ENCODE peak calls at places on chromosomes 2 and 18, in five cellular contexts. One of them, this sample, is unnamed.
A peak's percentile ranks its signal among the peaks of the same experiment; 100 is the strongest.

GRCh38 chr18:3060667-3061580 is 48.0 kb upstream of the LPIN2 start:
- DNase-seq in fibroblast of the conjunctiva: no peak
- DNase-seq in SHP77 treated with DMSO at 0.1 percent for 48 hours: no peak
- DNase-seq in activated T-helper 1 cell treated with anti-CD3 and anti-CD28 coated beads, Interleukin-12 subunit alpha, Interleukin-12 subunit beta, Interleukin-2, Interleukin-4 antibody, amounts not matched to agents 30 ng/mL and 10 ng/mL and 1 ng/mL, durations not matched to agents 14 hours and 24 hours and 36 hours: peak; percentile 48
- DNase-seq in NCI-H1694 treated with DMSO at 0.1 percent for 48 hours: no peak
- DNase-seq in this sample: no peak

GRCh38 chr2:54239427-54239826 is 16.6 kb downstream of the TSPYL6 start:
- DNase-seq in NCI-H1694 treated with DMSO at 0.1 percent for 48 hours: no peak
- DNase-seq in activated T-helper 1 cell treated with anti-CD3 and anti-CD28 coated beads, Interleukin-12 subunit alpha, Interleukin-12 subunit beta, Interleukin-2, Interleukin-4 antibody, amounts not matched to agents 30 ng/mL and 10 ng/mL and 1 ng/mL, durations not matched to agents 14 hours and 24 hours and 36 hours: no peak
- DNase-seq in fibroblast of the conjunctiva: peak; percentile 49
- DNase-seq in SHP77 treated with DMSO at 0.1 percent for 48 hours: no peak
- DNase-seq in this sample: peak; percentile 45

GRCh38 chr2:201433389-201433995 is 17.8 kb downstream of the TRAK2 start:
- DNase-seq in activated T-helper 1 cell treated with anti-CD3 and anti-CD28 coated beads, Interleukin-12 subunit alpha, Interleukin-12 subunit beta, Interleukin-2, Interleukin-4 antibody, amounts not matched to agents 30 ng/mL and 10 ng/mL and 1 ng/mL, durations not matched to agents 14 hours and 24 hours and 36 hours: no peak
- DNase-seq in fibroblast of the conjunctiva: no peak
- DNase-seq in NCI-H1694 treated with DMSO at 0.1 percent for 48 hours: no peak
- DNase-seq in SHP77 treated with DMSO at 0.1 percent for 48 hours: no peak
- DNase-seq in this sample: no peak

GRCh38 chr2:10709290-10709939 is 12.0 kb upstream of the ATP6V1C2 start:
- DNase-seq in activated T-helper 1 cell treated with anti-CD3 and anti-CD28 coated beads, Interleukin-12 subunit alpha, Interleukin-12 subunit beta, Interleukin-2, Interleukin-4 antibody, amounts not matched to agents 30 ng/mL and 10 ng/mL and 1 ng/mL, durations not matched to agents 14 hours and 24 hours and 36 hours: no peak
- DNase-seq in SHP77 treated with DMSO at 0.1 percent for 48 hours: peak; percentile 45
- DNase-seq in fibroblast of the conjunctiva: no peak
- DNase-seq in NCI-H1694 treated with DMSO at 0.1 percent for 48 hours: peak; percentile 80
- DNase-seq in this sample: no peak

GRCh38 chr2:29502452-29502851 is 387.2 kb downstream of the CLIP4 start:
- DNase-seq in activated T-helper 1 cell treated with anti-CD3 and anti-CD28 coated beads, Interleukin-12 subunit alpha, Interleukin-12 subunit beta, Interleukin-2, Interleukin-4 antibody, amounts not matched to agents 30 ng/mL and 10 ng/mL and 1 ng/mL, durations not matched to agents 14 hours and 24 hours and 36 hours: no peak
- DNase-seq in SHP77 treated with DMSO at 0.1 percent for 48 hours: no peak
- DNase-seq in NCI-H1694 treated with DMSO at 0.1 percent for 48 hours: peak; percentile 24
- DNase-seq in fibroblast of the conjunctiva: no peak
- DNase-seq in this sample: no peak

GRCh38 chr2:53569957-53570727 is 197.5 kb upstream of the CHAC2 start:
- DNase-seq in SHP77 treated with DMSO at 0.1 percent for 48 hours: no peak
- DNase-seq in activated T-helper 1 cell treated with anti-CD3 and anti-CD28 coated beads, Interleukin-12 subunit alpha, Interleukin-12 subunit beta, Interleukin-2, Interleukin-4 antibody, amounts not matched to agents 30 ng/mL and 10 ng/mL and 1 ng/mL, durations not matched to agents 14 hours and 24 hours and 36 hours: no peak
- DNase-seq in NCI-H1694 treated with DMSO at 0.1 percent for 48 hours: peak; percentile 26
- DNase-seq in fibroblast of the conjunctiva: no peak
- DNase-seq in this sample: no peak

GRCh38 chr2:222714361-222715256 is 43.2 kb downstream of the MOGAT1 start:
- DNase-seq in SHP77 treated with DMSO at 0.1 percent for 48 hours: no peak
- DNase-seq in activated T-helper 1 cell treated with anti-CD3 and anti-CD28 coated beads, Interleukin-12 subunit alpha, Interleukin-12 subunit beta, Interleukin-2, Interleukin-4 antibody, amounts not matched to agents 30 ng/mL and 10 ng/mL and 1 ng/mL, durations not matched to agents 14 hours and 24 hours and 36 hours: no peak
- DNase-seq in NCI-H1694 treated with DMSO at 0.1 percent for 48 hours: no peak
- DNase-seq in fibroblast of the conjunctiva: no peak
- DNase-seq in this sample: no peak

GRCh38 chr2:72963423-72964145 is 46.3 kb downstream of the EMX1 start:
- DNase-seq in activated T-helper 1 cell treated with anti-CD3 and anti-CD28 coated beads, Interleukin-12 subunit alpha, Interleukin-12 subunit beta, Interleukin-2, Interleukin-4 antibody, amounts not matched to agents 30 ng/mL and 10 ng/mL and 1 ng/mL, durations not matched to agents 14 hours and 24 hours and 36 hours: no peak
- DNase-seq in fibroblast of the conjunctiva: no peak
- DNase-seq in SHP77 treated with DMSO at 0.1 percent for 48 hours: no peak
- DNase-seq in NCI-H1694 treated with DMSO at 0.1 percent for 48 hours: no peak
- DNase-seq in this sample: no peak

GRCh38 chr2:133975135-133975534 is 278.7 kb upstream of the MGAT5 start:
- DNase-seq in SHP77 treated with DMSO at 0.1 percent for 48 hours: no peak
- DNase-seq in activated T-helper 1 cell treated with anti-CD3 and anti-CD28 coated beads, Interleukin-12 subunit alpha, Interleukin-12 subunit beta, Interleukin-2, Interleukin-4 antibody, amounts not matched to agents 30 ng/mL and 10 ng/mL and 1 ng/mL, durations not matched to agents 14 hours and 24 hours and 36 hours: no peak
- DNase-seq in fibroblast of the conjunctiva: no peak
- DNase-seq in NCI-H1694 treated with DMSO at 0.1 percent for 48 hours: no peak
- DNase-seq in this sample: no peak

GRCh38 chr2:46451131-46451711 is 28.1 kb upstream of the TMEM247 start:
- DNase-seq in fibroblast of the conjunctiva: no peak
- DNase-seq in NCI-H1694 treated with DMSO at 0.1 percent for 48 hours: no peak
- DNase-seq in activated T-helper 1 cell treated with anti-CD3 and anti-CD28 coated beads, Interleukin-12 subunit alpha, Interleukin-12 subunit beta, Interleukin-2, Interleukin-4 antibody, amounts not matched to agents 30 ng/mL and 10 ng/mL and 1 ng/mL, durations not matched to agents 14 hours and 24 hours and 36 hours: no peak
- DNase-seq in SHP77 treated with DMSO at 0.1 percent for 48 hours: no peak
- DNase-seq in this sample: no peak

GRCh38 chr2:26584191-26584590 is 57.0 kb downstream of the CIB4 start:
- DNase-seq in activated T-helper 1 cell treated with anti-CD3 and anti-CD28 coated beads, Interleukin-12 subunit alpha, Interleukin-12 subunit beta, Interleukin-2, Interleukin-4 antibody, amounts not matched to agents 30 ng/mL and 10 ng/mL and 1 ng/mL, durations not matched to agents 14 hours and 24 hours and 36 hours: no peak
- DNase-seq in NCI-H1694 treated with DMSO at 0.1 percent for 48 hours: no peak
- DNase-seq in SHP77 treated with DMSO at 0.1 percent for 48 hours: no peak
- DNase-seq in fibroblast of the conjunctiva: no peak
- DNase-seq in this sample: no peak

GRCh38 chr2:24327988-24328387 is 32.3 kb downstream of the ITSN2 start:
- DNase-seq in fibroblast of the conjunctiva: no peak
- DNase-seq in SHP77 treated with DMSO at 0.1 percent for 48 hours: no peak
- DNase-seq in NCI-H1694 treated with DMSO at 0.1 percent for 48 hours: peak; percentile 6
- DNase-seq in activated T-helper 1 cell treated with anti-CD3 and anti-CD28 coated beads, Interleukin-12 subunit alpha, Interleukin-12 subunit beta, Interleukin-2, Interleukin-4 antibody, amounts not matched to agents 30 ng/mL and 10 ng/mL and 1 ng/mL, durations not matched to agents 14 hours and 24 hours and 36 hours: no peak
- DNase-seq in this sample: no peak

GRCh38 chr18:80143876-80144275 is 34.8 kb downstream of the ADNP2 start:
- DNase-seq in activated T-helper 1 cell treated with anti-CD3 and anti-CD28 coated beads, Interleukin-12 subunit alpha, Interleukin-12 subunit beta, Interleukin-2, Interleukin-4 antibody, amounts not matched to agents 30 ng/mL and 10 ng/mL and 1 ng/mL, durations not matched to agents 14 hours and 24 hours and 36 hours: no peak
- DNase-seq in SHP77 treated with DMSO at 0.1 percent for 48 hours: no peak
- DNase-seq in fibroblast of the conjunctiva: no peak
- DNase-seq in NCI-H1694 treated with DMSO at 0.1 percent for 48 hours: no peak
- DNase-seq in this sample: no peak

GRCh38 chr2:1593371-1594205 is 150.7 kb downstream of the PXDN start:
- DNase-seq in SHP77 treated with DMSO at 0.1 percent for 48 hours: peak; percentile 84
- DNase-seq in NCI-H1694 treated with DMSO at 0.1 percent for 48 hours: no peak
- DNase-seq in fibroblast of the conjunctiva: peak; percentile 31
- DNase-seq in activated T-helper 1 cell treated with anti-CD3 and anti-CD28 coated beads, Interleukin-12 subunit alpha, Interleukin-12 subunit beta, Interleukin-2, Interleukin-4 antibody, amounts not matched to agents 30 ng/mL and 10 ng/mL and 1 ng/mL, durations not matched to agents 14 hours and 24 hours and 36 hours: no peak
- DNase-seq in this sample: peak; percentile 88

GRCh38 chr2:227164745-227165350 is 424 bp downstream of the COL4A3 start:
- DNase-seq in activated T-helper 1 cell treated with anti-CD3 and anti-CD28 coated beads, Interleukin-12 subunit alpha, Interleukin-12 subunit beta, Interleukin-2, Interleukin-4 antibody, amounts not matched to agents 30 ng/mL and 10 ng/mL and 1 ng/mL, durations not matched to agents 14 hours and 24 hours and 36 hours: no peak
- DNase-seq in fibroblast of the conjunctiva: no peak
- DNase-seq in NCI-H1694 treated with DMSO at 0.1 percent for 48 hours: no peak
- DNase-seq in SHP77 treated with DMSO at 0.1 percent for 48 hours: no peak
- DNase-seq in this sample: no peak

GRCh38 chr2:135512099-135512498 is 18.9 kb downstream of the ZRANB3 start:
- DNase-seq in NCI-H1694 treated with DMSO at 0.1 percent for 48 hours: no peak
- DNase-seq in activated T-helper 1 cell treated with anti-CD3 and anti-CD28 coated beads, Interleukin-12 subunit alpha, Interleukin-12 subunit beta, Interleukin-2, Interleukin-4 antibody, amounts not matched to agents 30 ng/mL and 10 ng/mL and 1 ng/mL, durations not matched to agents 14 hours and 24 hours and 36 hours: no peak
- DNase-seq in fibroblast of the conjunctiva: no peak
- DNase-seq in SHP77 treated with DMSO at 0.1 percent for 48 hours: no peak
- DNase-seq in this sample: no peak

GRCh38 chr2:232479341-232480200 is 8.1 kb downstream of the ECEL1 start:
- DNase-seq in fibroblast of the conjunctiva: no peak
- DNase-seq in NCI-H1694 treated with DMSO at 0.1 percent for 48 hours: no peak
- DNase-seq in SHP77 treated with DMSO at 0.1 percent for 48 hours: no peak
- DNase-seq in activated T-helper 1 cell treated with anti-CD3 and anti-CD28 coated beads, Interleukin-12 subunit alpha, Interleukin-12 subunit beta, Interleukin-2, Interleukin-4 antibody, amounts not matched to agents 30 ng/mL and 10 ng/mL and 1 ng/mL, durations not matched to agents 14 hours and 24 hours and 36 hours: no peak
- DNase-seq in this sample: no peak

GRCh38 chr2:215860076-215860475 is 153.3 kb downstream of the MREG start:
- DNase-seq in SHP77 treated with DMSO at 0.1 percent for 48 hours: no peak
- DNase-seq in NCI-H1694 treated with DMSO at 0.1 percent for 48 hours: no peak
- DNase-seq in fibroblast of the conjunctiva: no peak
- DNase-seq in activated T-helper 1 cell treated with anti-CD3 and anti-CD28 coated beads, Interleukin-12 subunit alpha, Interleukin-12 subunit beta, Interleukin-2, Interleukin-4 antibody, amounts not matched to agents 30 ng/mL and 10 ng/mL and 1 ng/mL, durations not matched to agents 14 hours and 24 hours and 36 hours: no peak
- DNase-seq in this sample: no peak

GRCh38 chr2:20624156-20624883 is 26.6 kb downstream of the HS1BP3 start:
- DNase-seq in NCI-H1694 treated with DMSO at 0.1 percent for 48 hours: no peak
- DNase-seq in SHP77 treated with DMSO at 0.1 percent for 48 hours: no peak
- DNase-seq in fibroblast of the conjunctiva: no peak
- DNase-seq in activated T-helper 1 cell treated with anti-CD3 and anti-CD28 coated beads, Interleukin-12 subunit alpha, Interleukin-12 subunit beta, Interleukin-2, Interleukin-4 antibody, amounts not matched to agents 30 ng/mL and 10 ng/mL and 1 ng/mL, durations not matched to agents 14 hours and 24 hours and 36 hours: no peak
- DNase-seq in this sample: no peak

This sample was measured in HFF-Myc.